ENCODE peak calls at places on chromosomes 7 and 10, in six cellular contexts. W is stomach, X is endothelial cell of umbilical vein, V is H1, L is GM12891, Y is prostate gland. C is an unnamed sample.

GRCh38 chr10:21526952-21527633 is 1.6 kb upstream of the SKIDA1 start:
- DNase-seq in W (peak; percentile 54), X (peak; percentile 78), V (peak; percentile 83), L (no peak), Y (peak; percentile 61), C (peak; percentile 94)

GRCh38 chr10:118339096-118339495 is 3.0 kb downstream of the FAM204A start:
- DNase-seq in W (no peak), X (no peak), V (no peak), L (no peak), Y (no peak), C (no peak)

GRCh38 chr10:114869500-114869899 is 47.9 kb downstream of the FHIP2A start:
- DNase-seq in W (no peak), X (peak; percentile 93), V (no peak), L (no peak), Y (no peak), C (no peak)

GRCh38 chr10:126421745-126422144 is 33.5 kb upstream of the ADAM12 start:
- DNase-seq in W (no peak), X (no peak), V (no peak), L (no peak), Y (no peak), C (no peak)

GRCh38 chr10:37826806-37827205 is 30.6 kb downstream of the ZNF248 start:
- DNase-seq in W (no peak), X (no peak), V (no peak), L (no peak), Y (no peak), C (no peak)

GRCh38 chr7:124686543-124687161 is 78.9 kb downstream of the GPR37 start:
- DNase-seq in W (no peak), X (no peak), V (no peak), L (no peak), Y (no peak), C (no peak)

GRCh38 chr7:42843209-42843800 is 68.6 kb downstream of the C7orf25 start:
- DNase-seq in W (peak; percentile 40), X (peak; percentile 53), V (no peak), L (no peak), Y (peak; percentile 26), C (peak; percentile 44)

GRCh38 chr7:103833401-103833800 is 156.1 kb downstream of the RELN start:
- DNase-seq in W (no peak), X (no peak), V (no peak), L (no peak), Y (no peak), C (no peak)

GRCh38 chr10:22997102-22997501 is 69.2 kb downstream of the ARMC3 start:
- DNase-seq in W (no peak), X (peak; percentile 7), V (peak; percentile 69), L (no peak), Y (no peak), C (no peak)

GRCh38 chr10:84539244-84539643 is 210.9 kb downstream of the CCSER2 start:
- DNase-seq in W (no peak), X (no peak), V (no peak), L (no peak), Y (no peak), C (no peak)

GRCh38 chr7:5452937-5453540 is 29.4 kb upstream of the TNRC18 start:
- DNase-seq in W (no peak), X (peak; percentile 44), V (peak; percentile 71), L (no peak), Y (no peak), C (no peak)

GRCh38 chr10:48206470-48207250 is 67.8 kb downstream of the FRMPD2 start:
- DNase-seq in W (no peak), X (no peak), V (no peak), L (no peak), Y (no peak), C (no peak)

GRCh38 chr10:110512461-110513187 is 14.9 kb downstream of the DUSP5 start:
- DNase-seq in W (no peak), X (peak; percentile 70), V (no peak), L (no peak), Y (no peak), C (no peak)

GRCh38 chr7:16091951-16092350 is 329.4 kb downstream of the CRPPA start:
- DNase-seq in W (no peak), X (peak; percentile 53), V (no peak), L (no peak), Y (no peak), C (no peak)

GRCh38 chr7:1263391-1263951 is 30.8 kb downstream of the UNCX start:
- DNase-seq in W (peak; percentile 35), X (no peak), V (no peak), L (no peak), Y (no peak), C (no peak)

GRCh38 chr10:63068246-63068645 is 64.9 kb upstream of the NRBF2 start:
- DNase-seq in W (no peak), X (no peak), V (no peak), L (no peak), Y (no peak), C (no peak)

GRCh38 chr10:125691160-125691981 is 8.4 kb upstream of the TEX36 start:
- DNase-seq in W (no peak), X (no peak), V (no peak), L (no peak), Y (no peak), C (no peak)

GRCh38 chr7:108000875-108001758 is 1.8 kb downstream of the LAMB1 start:
- DNase-seq in W (peak; percentile 29), X (peak; percentile 98), V (peak; percentile 77), L (no peak), Y (no peak), C (peak; percentile 67)

GRCh38 chr10:72567884-72568283 is 58.0 kb downstream of the MICU1 start:
- DNase-seq in W (no peak), X (peak; percentile 7), V (no peak), L (no peak), Y (no peak), C (no peak)

GRCh38 chr7:11413901-11414300 is 418.1 kb downstream of the THSD7A start:
- DNase-seq in W (no peak), X (no peak), V (no peak), L (no peak), Y (no peak), C (no peak)

GRCh38 chr7:43431020-43431595 is 151.8 kb upstream of the STK17A start:
- DNase-seq in W (no peak), X (no peak), V (no peak), L (no peak), Y (no peak), C (no peak)

GRCh38 chr10:97891497-97892167 is 42.0 kb downstream of the GOLGA7B start:
- DNase-seq in W (no peak), X (no peak), V (no peak), L (no peak), Y (no peak), C (peak; percentile 95)

GRCh38 chr7:131028293-131028692 is 294.3 kb upstream of the KLF14 start:
- DNase-seq in W (no peak), X (no peak), V (no peak), L (no peak), Y (no peak), C (no peak)

GRCh38 chr10:128539784-128540759 is 413.8 kb upstream of the MKI67 start:
- DNase-seq in W (no peak), X (no peak), V (peak; percentile 62), L (peak; percentile 11), Y (no peak), C (peak; percentile 72)

GRCh38 chr7:134535919-134536299 is 8.5 kb downstream of the AKR1B10 start:
- DNase-seq in W (no peak), X (no peak), V (no peak), L (no peak), Y (no peak), C (no peak)

GRCh38 chr10:26438534-26439269 is 561 bp downstream of the APBB1IP start:
- DNase-seq in W (no peak), X (no peak), V (peak; percentile 63), L (peak; percentile 54), Y (no peak), C (peak; percentile 49)
- TF ChIP-seq POLR2A in W (no peak), X (no peak), V (no peak), L (peak; percentile 68), Y (no peak), C (no peak)

DNA sequence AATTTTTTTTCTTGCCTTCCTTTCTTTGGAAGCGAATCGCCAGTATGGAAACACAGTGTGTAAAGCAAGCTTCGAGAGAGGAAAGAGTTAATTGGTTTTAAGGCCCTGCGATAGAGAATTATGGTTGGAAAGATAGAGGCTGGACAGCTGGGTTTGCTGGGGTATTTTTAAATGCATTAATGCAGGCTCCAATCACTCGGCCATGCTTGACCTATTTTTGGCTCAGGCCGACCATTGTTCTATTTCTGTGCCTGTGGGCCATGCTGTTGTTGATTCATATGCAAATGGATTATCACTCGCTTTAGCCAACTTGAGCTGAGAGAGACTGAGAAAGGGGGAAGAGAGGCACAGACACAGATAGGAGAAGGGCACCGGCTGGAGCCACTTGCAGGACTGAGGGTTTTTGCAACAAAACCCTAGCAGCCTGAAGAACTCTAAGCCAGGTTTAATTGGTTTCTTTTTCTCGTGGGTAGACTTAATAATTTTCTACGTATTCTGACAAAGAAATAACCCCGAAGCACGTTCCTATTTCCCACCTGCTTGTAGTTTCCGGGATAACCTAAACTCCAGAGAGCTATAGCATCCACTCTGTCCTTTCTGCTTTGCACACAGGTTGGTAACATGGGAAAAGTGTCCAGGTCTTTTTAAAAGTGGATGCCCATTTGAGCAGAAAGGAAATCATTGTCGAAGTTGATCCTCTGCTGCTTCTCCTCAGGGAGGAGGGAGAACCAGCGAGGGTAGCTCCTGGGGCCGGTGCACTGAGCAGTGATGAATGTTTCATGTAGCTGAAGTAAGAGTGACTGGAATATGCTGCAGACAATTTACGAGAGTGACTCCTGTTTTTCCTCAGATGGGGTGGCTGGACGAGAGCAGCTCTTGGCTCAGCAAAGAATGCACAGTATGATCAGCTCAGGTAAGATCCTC is at the start of gene HDAC9:
- DNase-seq in W (no peak), X (peak; percentile 63), V (peak; percentile 57), L (no peak), Y (no peak), C (no peak)
- TF ChIP-seq POLR2AphosphoS5 in W (no peak), X (no peak), V (peak; percentile 84), L (peak; percentile 42), Y (no peak), C (no peak)

DNA sequence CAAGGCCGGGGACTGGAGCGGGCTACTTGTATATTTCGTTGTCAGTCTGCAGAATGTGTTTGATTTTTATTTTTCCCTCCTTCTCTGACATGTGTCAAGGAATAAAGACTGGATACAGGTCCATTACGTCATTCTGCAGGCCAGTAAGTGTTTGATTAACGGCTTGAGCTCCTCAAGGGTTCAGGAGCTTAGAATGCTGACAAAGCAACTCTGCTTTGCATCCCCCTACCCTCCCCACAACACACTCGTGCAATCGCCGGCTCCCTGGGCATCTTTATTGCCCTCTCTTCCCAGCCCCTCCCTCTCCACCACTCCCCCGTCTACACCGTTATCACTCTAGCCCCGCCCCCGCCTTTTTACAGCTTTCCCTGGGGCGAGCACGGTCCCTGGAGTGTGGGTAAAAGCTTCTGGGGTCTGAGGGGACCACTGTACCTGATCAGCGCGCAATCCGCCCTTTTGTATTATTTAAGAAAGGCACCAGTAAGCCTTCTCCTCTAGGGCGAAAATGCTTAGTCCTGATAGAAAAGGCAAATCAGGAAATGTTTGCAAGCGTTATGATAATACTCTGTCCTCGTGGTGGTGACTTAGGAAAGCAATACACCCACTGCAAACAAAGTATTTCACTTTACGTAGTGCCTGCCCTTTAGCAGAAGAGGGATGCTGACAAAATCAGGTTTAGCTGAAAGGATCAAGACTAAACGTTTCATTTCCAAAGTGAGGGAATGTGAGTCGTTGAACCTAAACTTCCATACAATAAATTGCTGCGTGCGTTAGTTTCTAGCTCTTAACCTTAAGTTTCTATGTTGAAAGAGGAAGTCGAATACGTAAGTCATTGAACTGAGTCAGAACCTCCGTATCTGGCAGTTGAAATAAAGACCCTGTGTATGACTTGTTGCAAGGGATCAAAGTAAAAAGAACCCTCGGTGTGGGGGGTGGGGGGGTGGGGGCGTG is 1.4 kb upstream of the CREB5 start:
- DNase-seq in W (no peak), X (peak; percentile 76), V (peak; percentile 63), L (no peak), Y (no peak), C (no peak)
- TF ChIP-seq POLR2A in W (no peak), X (no peak), V (no peak), L (peak; percentile 80), Y (no peak), C (no peak)

GRCh38 chr10:62025901-62026879 is 124.7 kb downstream of the ARID5B start:
- DNase-seq in W (no peak), X (no peak), V (no peak), L (no peak), Y (no peak), C (no peak)
- TF ChIP-seq POLR2AphosphoS5 in W (no peak), X (no peak), V (no peak), L (no peak), Y (no peak), C (no peak)

C was measured in upper lobe of left lung.